ENCODE peak calls at places on chromosomes 13 and 19, in six cellular contexts. O is SW 1271; E is activated CD8-positive, alpha-beta T cell treated with anti-CD3 and anti-CD28 coated beads, Interleukin-2, amount 10 ng/mL, durations not matched to agents 7 days and 5 days; Y is left ventricle myocardium superior; C is fibroblast of pulmonary artery; M is posterior cingulate gyrus. T is an unnamed sample.

GRCh38 chr19:33345163-33345562 is 28.3 kb upstream of the CEBPG start:
- DNase-seq in M (no peak), C (no peak), O (no peak), Y (no peak), E (no peak), T (no peak)

GRCh38 chr13:107874456-107874855 is 340.9 kb downstream of the LIG4 start:
- DNase-seq in O (no peak), Y (no peak), C (no peak), M (no peak), E (no peak), T (no peak)

GRCh38 chr13:112934075-112934474 is 34.9 kb upstream of the MCF2L start:
- DNase-seq in O (no peak), C (no peak), M (no peak), Y (no peak), E (no peak), T (no peak)

GRCh38 chr13:33435207-33435606 is 149.7 kb upstream of the STARD13 start:
- DNase-seq in E (no peak), Y (no peak), C (no peak), O (no peak), M (no peak), T (no peak)

GRCh38 chr19:1445932-1446712 is 3.8 kb upstream of the APC2 start:
- DNase-seq in E (no peak), C (no peak), O (peak), M (peak), Y (peak), T (no peak)

GRCh38 chr13:33845572-33846305 is 27.8 kb downstream of the RFC3 start:
- DNase-seq in O (no peak), E (no peak), C (no peak), Y (no peak), M (no peak), T (no peak)

GRCh38 chr13:96068729-96069128 is 15.5 kb upstream of the UGGT2 start:
- DNase-seq in E (no peak), C (no peak), O (no peak), Y (no peak), M (no peak), T (no peak)

GRCh38 chr13:90926459-90926858 is 421.0 kb upstream of the MIR17HG start:
- DNase-seq in E (no peak), Y (no peak), O (no peak), M (no peak), C (no peak), T (peak)

GRCh38 chr13:31896427-31896826 is 135.1 kb upstream of the FRY start:
- DNase-seq in E (no peak), M (no peak), O (no peak), C (peak), Y (peak), T (no peak)

GRCh38 chr13:109336730-109337129 is 449.7 kb downstream of the IRS2 start:
- DNase-seq in E (no peak), Y (no peak), M (no peak), C (peak), O (peak), T (peak)

GRCh38 chr13:75723927-75724326 is 87.8 kb downstream of the LMO7 start:
- DNase-seq in Y (no peak), C (no peak), M (no peak), E (no peak), O (no peak), T (no peak)

GRCh38 chr19:48473161-48473966 is 4.2 kb downstream of the CYTH2 start:
- DNase-seq in Y (no peak), C (no peak), E (no peak), M (no peak), O (no peak), T (peak)

GRCh38 chr19:14517840-14518505 is at the start of gene DNAJB1:
- DNase-seq in O (peak), Y (peak), M (peak), E (peak), C (peak), T (peak)

T was measured in kidney tubule cell.